ENCODE peak calls at places on chromosomes 1 and 21, in eight cellular contexts. K is testis, C is heart left ventricle, Z is H9, S is mucosa of descending colon, O is lower leg skin, W is mesothelial cell of epicardium, H is BJ. D is an unnamed sample.

GRCh38 chr21:34673006-34673405 is 4.2 kb downstream of the CLIC6 start:
- DNase-seq in K (no peak), C (no peak), Z (no peak), S (no peak), O (no peak), W (no peak), H (no peak), D (no peak)

GRCh38 chr1:211490821-211491415 is 1.0 kb downstream of the RD3 start:
- DNase-seq in K (no peak), C (no peak), Z (no peak), S (no peak), O (no peak), W (no peak), H (no peak), D (no peak)

GRCh38 chr1:30101477-30102227 is 621.7 kb downstream of the MATN1 start:
- DNase-seq in K (no peak), C (no peak), Z (peak; percentile 69), S (peak; percentile 36), O (no peak), W (no peak), H (no peak), D (no peak)

GRCh38 chr1:19647643-19648042 is 3.5 kb downstream of the NBL1 start:
- DNase-seq in K (no peak), C (no peak), Z (no peak), S (peak; percentile 64), O (no peak), W (no peak), H (no peak), D (no peak)

GRCh38 chr1:116933586-116934515 is 24.1 kb downstream of the PTGFRN start:
- DNase-seq in K (no peak), C (no peak), Z (no peak), S (no peak), O (no peak), W (no peak), H (no peak), D (no peak)

GRCh38 chr21:14768042-14768441 is 221.9 kb upstream of the SAMSN1 start:
- DNase-seq in K (no peak), C (no peak), Z (no peak), S (no peak), O (no peak), W (no peak), H (no peak), D (no peak)

GRCh38 chr1:60697204-60697994 is 385.0 kb upstream of the NFIA start:
- DNase-seq in K (no peak), C (no peak), Z (no peak), S (no peak), O (no peak), W (no peak), H (no peak), D (no peak)

GRCh38 chr1:227944931-227945890 is 2.5 kb downstream of the WNT9A start:
- DNase-seq in K (peak; percentile 28), C (no peak), Z (peak; percentile 26), S (no peak), O (no peak), W (peak; percentile 42), H (no peak), D (peak; percentile 10)

GRCh38 chr1:245671349-245671748 is 516.6 kb downstream of the KIF26B start:
- DNase-seq in K (no peak), C (no peak), Z (no peak), S (no peak), O (no peak), W (no peak), H (no peak), D (no peak)

GRCh38 chr1:155278689-155279160 is 1.5 kb downstream of the HCN3 start:
- DNase-seq in K (no peak), C (no peak), Z (no peak), S (no peak), O (no peak), W (no peak), H (no peak), D (no peak)
- TF ChIP-seq CTCF in K (no peak), C (no peak), Z (no peak), S (no peak), O (no peak), W (no peak), H (no peak), D (peak; percentile 9)

DNA sequence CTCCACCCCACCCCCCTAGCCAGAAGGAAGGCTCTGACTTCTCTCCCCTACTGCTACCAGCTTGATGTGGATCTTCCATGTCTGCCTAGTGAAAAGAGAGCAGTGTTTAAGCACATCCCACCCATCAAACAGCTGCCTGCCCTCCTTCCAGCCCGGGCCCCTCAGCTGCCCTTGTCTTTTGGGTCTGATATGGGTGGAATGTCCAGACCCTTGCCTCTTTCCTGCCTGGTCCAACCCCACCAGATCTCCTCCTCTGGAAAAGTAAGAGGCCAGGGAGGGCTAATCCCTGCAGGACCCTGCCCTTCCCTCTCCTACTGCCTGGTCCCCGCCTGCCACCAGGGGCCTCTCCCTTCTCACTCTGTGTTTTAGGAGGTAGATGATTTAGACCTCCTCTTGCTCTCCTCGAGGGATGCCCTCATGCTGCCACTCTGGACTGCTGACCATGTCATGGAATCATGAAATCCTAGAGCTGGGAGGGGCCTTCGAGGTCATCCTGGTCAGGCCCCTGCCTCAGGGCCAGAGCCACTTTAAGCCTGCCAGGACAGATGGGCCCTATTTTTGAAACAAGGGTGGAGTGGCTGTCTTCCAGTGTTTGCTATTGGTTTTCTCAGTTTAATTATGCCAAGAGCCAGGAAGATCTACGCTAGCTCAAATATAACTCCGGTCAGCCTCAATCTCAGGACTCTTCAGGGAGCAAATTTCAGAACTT is 15.8 kb upstream of the HSPG2 start:
- DNase-seq in K (no peak), C (no peak), Z (no peak), S (no peak), O (no peak), W (no peak), H (no peak), D (no peak)
- TF ChIP-seq CTCF in K (no peak), C (no peak), Z (peak; percentile 50), S (no peak), O (no peak), W (no peak), H (no peak), D (peak; percentile 29)

DNA sequence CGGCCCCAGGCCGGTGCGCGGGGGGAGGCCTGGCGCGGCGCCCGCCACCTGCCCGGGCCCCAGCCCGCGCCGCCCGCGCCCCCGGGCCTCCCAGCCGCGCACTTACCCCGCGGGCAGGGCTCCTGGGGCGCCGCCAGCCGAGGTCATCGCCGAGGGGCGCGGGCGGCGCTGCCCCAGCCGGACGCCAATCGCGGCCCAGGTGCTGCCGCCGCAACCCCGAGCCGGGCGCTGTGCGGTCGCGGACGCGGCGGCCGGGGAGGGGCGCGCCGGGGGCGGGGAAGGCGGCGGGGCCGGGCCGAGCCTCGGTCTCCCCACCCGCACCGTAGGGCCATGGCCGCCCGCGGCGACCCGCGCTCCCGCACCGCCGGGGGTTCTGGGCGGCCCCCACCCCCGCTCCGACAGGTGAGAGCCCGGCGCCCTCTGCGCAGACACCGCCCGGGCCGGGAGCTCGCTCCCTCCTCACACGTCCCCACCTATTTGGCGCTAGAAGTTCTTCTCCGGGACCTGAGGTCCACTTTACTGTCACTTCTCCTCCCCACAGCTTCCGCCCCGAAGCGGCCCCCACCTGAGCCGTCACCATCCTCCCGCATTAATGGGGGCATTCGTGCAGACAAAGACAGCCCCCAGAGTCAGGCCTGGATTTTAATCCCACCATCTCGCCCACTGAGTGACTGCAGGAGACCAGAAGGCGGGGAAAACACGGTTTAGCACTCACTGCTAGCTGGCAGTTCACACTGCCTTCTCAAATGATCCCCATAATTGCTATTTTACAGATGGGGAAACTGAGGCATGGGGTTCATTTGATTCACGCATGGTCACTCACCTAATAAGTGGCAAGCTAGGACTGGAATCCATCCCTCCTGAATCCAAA is at the start of gene TTC39A:
- DNase-seq in K (no peak), C (no peak), Z (no peak), S (no peak), O (no peak), W (no peak), H (no peak), D (no peak)
- TF ChIP-seq CTCF in K (no peak), C (no peak), Z (no peak), S (no peak), O (no peak), W (no peak), H (no peak), D (no peak)

DNA sequence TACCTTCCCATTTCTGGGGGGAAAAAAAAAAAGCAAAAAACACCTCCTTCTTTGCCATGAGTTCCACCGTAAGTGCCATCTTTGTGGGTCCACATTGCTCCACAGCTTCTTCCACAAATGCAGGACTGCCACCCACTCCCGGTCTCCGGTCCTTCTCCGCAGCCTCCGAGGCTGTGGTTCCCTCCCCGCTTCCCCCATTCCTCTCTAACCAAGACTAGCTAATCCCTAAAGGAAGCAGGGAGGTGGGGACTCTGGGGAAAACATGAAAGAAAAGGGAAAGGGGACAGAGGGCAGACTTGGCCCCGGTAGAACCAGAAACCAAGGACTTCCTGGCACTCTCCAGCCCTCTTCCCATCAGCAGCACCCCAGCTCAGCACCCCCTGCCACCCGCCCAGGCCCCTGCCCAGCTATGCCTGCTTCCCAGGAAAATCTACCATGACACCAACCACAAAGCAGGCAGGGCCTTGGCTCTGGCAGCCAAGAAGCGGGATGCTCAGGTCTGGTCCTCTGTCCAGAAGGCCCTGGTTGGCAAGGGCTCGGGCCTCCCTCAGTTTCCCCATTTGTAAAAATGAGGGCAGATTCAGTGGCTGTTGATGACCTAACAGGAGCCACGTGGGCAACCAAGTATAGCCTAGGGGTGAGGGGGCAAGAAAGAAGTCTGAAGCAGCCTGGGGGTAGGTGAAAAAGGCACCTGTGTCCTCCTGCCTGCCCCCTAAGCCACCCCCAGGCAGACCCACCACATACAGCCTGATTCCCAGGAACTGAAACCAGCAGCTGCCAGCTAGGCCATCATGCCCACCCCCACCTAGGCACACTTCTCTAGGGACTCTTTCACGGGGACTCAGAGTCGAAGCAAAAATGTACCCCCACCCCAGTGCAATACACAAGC is 2.5 kb downstream of the EPHA2 start:
- DNase-seq in K (no peak), C (peak; percentile 13), Z (no peak), S (no peak), O (no peak), W (no peak), H (no peak), D (no peak)
- TF ChIP-seq CTCF in K (no peak), C (no peak), Z (no peak), S (no peak), O (no peak), W (no peak), H (no peak), D (no peak)

GRCh38 chr1:196734460-196734859 is 40.2 kb upstream of the CFHR3 start:
- DNase-seq in K (no peak), C (no peak), Z (no peak), S (no peak), O (no peak), W (no peak), H (no peak), D (no peak)

GRCh38 chr1:196734006-196734405 is 40.6 kb upstream of the CFHR3 start:
- DNase-seq in K (no peak), C (no peak), Z (no peak), S (no peak), O (no peak), W (no peak), H (no peak), D (no peak)

GRCh38 chr1:196733091-196733970 is 41.3 kb upstream of the CFHR3 start:
- DNase-seq in K (no peak), C (no peak), Z (no peak), S (no peak), O (no peak), W (no peak), H (no peak), D (no peak)

GRCh38 chr1:196732526-196732925 is 42.1 kb upstream of the CFHR3 start:
- DNase-seq in K (no peak), C (no peak), Z (peak; percentile 31), S (no peak), O (no peak), W (no peak), H (no peak), D (no peak)
- TF ChIP-seq CTCF in K (no peak), C (no peak), Z (peak; percentile 57), S (no peak), O (no peak), W (peak; percentile 53), H (peak; percentile 5), D (peak; percentile 40)

D was measured in progenitor cell of endocrine pancreas.